ENCODE peak calls at places on chromosome 17, in four cellular contexts. One of them, this sample, is unnamed.

GRCh38 chr17:17836818-17837379 is at the start of gene SREBF1:
- DNase-seq in K562: peak; percentile 71
- DNase-seq in SK-N-SH: peak; percentile 87
- DNase-seq in GM12878: no peak
- DNase-seq in this sample: peak; percentile 37

GRCh38 chr17:35449371-35449931 is 885 bp upstream of the SLFN13 start:
- DNase-seq in SK-N-SH: peak; percentile 11
- DNase-seq in K562: no peak
- DNase-seq in GM12878: no peak
- DNase-seq in this sample: no peak

GRCh38 chr17:63696381-63696961 is 3.5 kb downstream of the LIMD2 start:
- DNase-seq in GM12878: no peak
- DNase-seq in K562: peak; percentile 48
- DNase-seq in SK-N-SH: peak; percentile 80
- DNase-seq in this sample: peak; percentile 59

GRCh38 chr17:72004011-72004427 is 116.8 kb upstream of the SOX9 start:
- DNase-seq in SK-N-SH: no peak
- DNase-seq in K562: no peak
- DNase-seq in GM12878: no peak
- DNase-seq in this sample: no peak

GRCh38 chr17:57062865-57063264 is 22.2 kb upstream of the AKAP1 start:
- DNase-seq in K562: no peak
- DNase-seq in GM12878: no peak
- DNase-seq in SK-N-SH: no peak
- DNase-seq in this sample: no peak

GRCh38 chr17:81241648-81242420 is 2.7 kb downstream of the NDUFAF8 start:
- DNase-seq in SK-N-SH: peak; percentile 96
- DNase-seq in K562: peak; percentile 75
- DNase-seq in GM12878: no peak
- DNase-seq in this sample: peak; percentile 57

GRCh38 chr17:6948562-6948961 is 47.3 kb upstream of the ALOX12 start:
- DNase-seq in SK-N-SH: no peak
- DNase-seq in K562: no peak
- DNase-seq in GM12878: no peak
- DNase-seq in this sample: no peak

GRCh38 chr17:27760069-27760885 is 40.1 kb downstream of the NOS2 start:
- DNase-seq in GM12878: no peak
- DNase-seq in SK-N-SH: peak; percentile 77
- DNase-seq in K562: peak; percentile 69
- DNase-seq in this sample: peak; percentile 32

GRCh38 chr17:67619555-67619954 is 98.2 kb upstream of the NOL11 start:
- DNase-seq in K562: no peak
- DNase-seq in GM12878: no peak
- DNase-seq in SK-N-SH: no peak
- DNase-seq in this sample: no peak

GRCh38 chr17:74497471-74497870 is 31.0 kb downstream of the CD300A start:
- DNase-seq in K562: no peak
- DNase-seq in SK-N-SH: no peak
- DNase-seq in GM12878: no peak
- DNase-seq in this sample: no peak

GRCh38 chr17:28317965-28318758 is 838 bp upstream of the TMEM97 start:
- DNase-seq in GM12878: no peak
- DNase-seq in SK-N-SH: peak; percentile 71
- DNase-seq in K562: peak; percentile 58
- DNase-seq in this sample: no peak

GRCh38 chr17:55117063-55117611 is 147.6 kb upstream of the HLF start:
- DNase-seq in GM12878: no peak
- DNase-seq in SK-N-SH: no peak
- DNase-seq in K562: no peak
- DNase-seq in this sample: no peak

GRCh38 chr17:47212458-47212857 is 3.3 kb downstream of the MYL4 start:
- DNase-seq in SK-N-SH: no peak
- DNase-seq in K562: no peak
- DNase-seq in GM12878: no peak
- DNase-seq in this sample: no peak

GRCh38 chr17:73231363-73231762 is 30.3 kb downstream of the CPSF4L start:
- DNase-seq in K562: no peak
- DNase-seq in SK-N-SH: peak; percentile 54
- DNase-seq in GM12878: no peak
- DNase-seq in this sample: no peak

GRCh38 chr17:79465011-79466006 is 145.5 kb downstream of the RBFOX3 start:
- DNase-seq in SK-N-SH: peak; percentile 61
- DNase-seq in K562: no peak
- DNase-seq in GM12878: no peak
- DNase-seq in this sample: no peak

GRCh38 chr17:63697341-63698286 is 2.3 kb downstream of the LIMD2 start:
- DNase-seq in K562: peak; percentile 40
- DNase-seq in GM12878: peak; percentile 82
- DNase-seq in SK-N-SH: peak; percentile 71
- DNase-seq in this sample: peak; percentile 45

GRCh38 chr17:29575511-29576213 is 7.2 kb downstream of the TP53I13 start:
- DNase-seq in SK-N-SH: no peak
- DNase-seq in K562: no peak
- DNase-seq in GM12878: no peak
- DNase-seq in this sample: no peak

GRCh38 chr17:78973196-78973595 is 6.5 kb downstream of the LGALS3BP start:
- DNase-seq in K562: no peak
- DNase-seq in SK-N-SH: peak; percentile 53
- DNase-seq in GM12878: no peak
- DNase-seq in this sample: no peak

GRCh38 chr17:74677558-74678466 is 34.9 kb downstream of the CD300LF start:
- DNase-seq in SK-N-SH: peak; percentile 77
- DNase-seq in K562: no peak
- DNase-seq in GM12878: no peak
- DNase-seq in this sample: no peak

GRCh38 chr17:34623856-34624766 is 44.7 kb downstream of the TMEM132E start:
- DNase-seq in K562: no peak
- DNase-seq in SK-N-SH: no peak
- DNase-seq in GM12878: no peak
- DNase-seq in this sample: peak; percentile 4

GRCh38 chr17:48236681-48237134 is 129.1 kb downstream of the SNX11 start:
- DNase-seq in K562: no peak
- DNase-seq in SK-N-SH: no peak
- DNase-seq in GM12878: no peak
- DNase-seq in this sample: no peak

GRCh38 chr17:72182256-72182890 is 61.6 kb downstream of the SOX9 start:
- DNase-seq in SK-N-SH: no peak
- DNase-seq in GM12878: no peak
- DNase-seq in K562: no peak
- DNase-seq in this sample: peak; percentile 16

GRCh38 chr17:59607061-59607460 is 12.6 kb upstream of the CLTC start:
- DNase-seq in SK-N-SH: no peak
- DNase-seq in K562: no peak
- DNase-seq in GM12878: no peak
- DNase-seq in this sample: no peak

GRCh38 chr17:63249256-63250006 is 196.7 kb downstream of the CYB561 start:
- DNase-seq in GM12878: no peak
- DNase-seq in SK-N-SH: no peak
- DNase-seq in K562: no peak
- DNase-seq in this sample: no peak

GRCh38 chr17:27226611-27227234 is 67.2 kb upstream of the WSB1 start:
- DNase-seq in GM12878: no peak
- DNase-seq in K562: no peak
- DNase-seq in SK-N-SH: no peak
- DNase-seq in this sample: no peak

GRCh38 chr17:64448665-64449512 is at the start of gene MILR1:
- DNase-seq in GM12878: peak; percentile 77
- DNase-seq in K562: peak; percentile 28
- DNase-seq in SK-N-SH: no peak
- DNase-seq in this sample: no peak

DNA sequence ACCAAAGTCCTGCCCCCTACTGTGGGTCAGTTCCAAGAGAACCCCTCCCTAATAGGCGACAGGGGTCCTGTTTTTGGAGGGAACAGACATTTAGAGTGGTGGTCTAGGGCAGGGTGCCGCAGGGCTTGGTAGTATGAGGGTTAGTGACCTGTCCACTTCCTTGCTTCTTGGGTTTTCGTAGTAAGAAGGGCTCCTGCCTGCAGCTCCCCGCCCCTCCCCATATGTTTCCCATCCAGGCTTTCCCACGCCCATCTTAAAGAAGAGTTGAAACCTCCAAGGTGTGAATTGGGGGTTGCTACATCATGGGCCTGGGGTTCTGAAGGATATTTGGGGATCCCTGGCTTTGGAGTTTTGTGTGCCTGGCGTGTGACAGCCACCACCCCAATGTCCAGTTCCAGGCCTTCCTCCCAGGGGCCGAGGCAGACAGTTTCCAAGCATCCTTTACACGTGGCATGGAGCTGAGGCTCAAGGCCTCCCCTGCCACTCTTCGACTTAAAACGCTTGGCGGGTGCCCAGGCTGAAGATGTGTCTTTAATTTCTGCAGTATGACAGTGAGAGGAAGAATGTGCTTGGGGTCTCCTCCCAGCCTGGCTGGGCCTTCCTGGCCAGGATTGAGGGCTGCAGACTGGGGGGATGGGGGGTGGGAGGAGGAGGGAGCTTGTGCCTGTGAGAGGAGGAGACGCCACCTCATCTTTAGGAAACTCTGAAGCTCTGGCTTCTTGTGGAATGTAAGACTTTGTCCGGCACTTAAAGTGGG is 2.3 kb upstream of the COL1A1 start:
- DNase-seq in GM12878: no peak
- DNase-seq in SK-N-SH: no peak
- DNase-seq in K562: no peak
- DNase-seq in this sample: no peak
- H3K9ac ChIP-seq in GM12878: no peak overlapping the region
- H3K9ac ChIP-seq in SK-N-SH: peak overlapping the region; percentile 57
- H3K9ac ChIP-seq in K562: no peak overlapping the region
- H3K9ac ChIP-seq in this sample: no peak overlapping the region

DNA sequence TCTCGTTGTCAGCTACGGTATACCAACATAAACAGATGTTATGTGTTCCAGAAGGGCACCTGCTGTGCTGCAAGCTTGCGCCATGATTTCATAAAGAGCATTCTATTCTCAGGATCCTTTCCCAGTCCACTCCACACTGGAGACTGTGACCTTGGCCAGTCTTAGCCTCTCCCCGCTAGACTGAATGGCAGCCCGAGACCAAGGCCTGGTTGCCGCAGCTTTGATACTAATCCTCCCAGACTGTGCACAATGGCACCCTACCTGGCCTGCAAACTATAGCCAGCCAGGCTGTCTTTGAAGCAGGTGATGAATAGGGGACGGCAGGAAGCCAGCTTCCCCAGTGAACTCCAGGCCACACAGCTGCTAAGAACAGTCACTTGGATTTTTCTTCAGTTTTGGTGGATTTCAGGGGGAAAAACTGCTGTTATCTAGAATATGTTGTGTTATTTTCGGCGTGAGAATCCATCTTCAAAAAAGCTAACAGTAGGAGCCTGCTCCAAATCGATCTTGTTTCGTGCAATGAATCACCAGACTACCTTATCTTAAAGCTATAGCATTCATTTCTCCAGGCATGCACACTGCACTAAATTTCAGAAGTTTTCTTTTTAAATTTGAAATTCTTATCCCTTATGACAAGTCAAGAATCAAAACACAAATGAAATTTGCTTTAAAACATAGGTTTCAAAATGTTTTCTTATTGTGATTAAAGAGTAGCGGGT is 288.9 kb downstream of the CEP112 start:
- DNase-seq in SK-N-SH: no peak
- DNase-seq in GM12878: no peak
- DNase-seq in K562: no peak
- DNase-seq in this sample: no peak
- TF ChIP-seq GABPA in SK-N-SH: no peak
- TF ChIP-seq GABPA in GM12878: no peak
- TF ChIP-seq GABPA in K562: no peak
- TF ChIP-seq GABPA in this sample: no peak

DNA sequence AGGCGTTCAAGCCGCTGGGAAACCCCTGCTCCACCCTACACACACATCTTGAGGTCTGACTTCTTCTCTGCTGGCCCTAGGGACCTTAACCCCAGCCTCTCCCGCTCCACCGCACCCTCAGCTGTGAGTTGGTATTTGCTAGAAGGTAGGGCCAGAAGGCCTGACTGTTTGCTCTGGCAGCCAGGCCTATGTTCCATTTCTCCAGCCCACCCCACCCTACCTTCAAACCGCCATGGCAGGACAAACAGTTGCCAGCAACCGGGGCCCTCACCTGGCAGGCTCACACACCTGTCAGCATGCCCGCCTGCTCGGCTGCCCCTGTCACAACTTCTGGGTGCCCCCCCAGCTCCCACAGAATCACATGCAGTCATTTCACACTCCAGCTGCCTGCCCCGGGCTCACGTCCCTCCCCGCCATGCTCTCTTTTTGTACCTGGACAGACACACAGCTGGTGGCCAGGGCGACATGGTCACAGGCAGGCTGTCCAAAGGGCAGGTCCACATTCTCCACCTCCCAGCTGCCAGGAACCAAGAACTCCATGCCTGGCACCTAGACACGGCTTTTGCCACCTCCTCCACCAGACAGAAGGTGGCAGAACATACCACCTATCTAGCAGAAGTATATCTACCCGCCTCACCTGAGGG is 2.6 kb upstream of the ATP2A3 start:
- DNase-seq in SK-N-SH: no peak
- DNase-seq in GM12878: no peak
- DNase-seq in K562: no peak
- DNase-seq in this sample: peak; percentile 20
- TF ChIP-seq MXI1 in SK-N-SH: no peak
- TF ChIP-seq MXI1 in GM12878: no peak
- TF ChIP-seq MXI1 in K562: no peak
- TF ChIP-seq MXI1 in this sample: no peak

GRCh38 chr17:1274243-1274608 is 4.0 kb downstream of the BHLHA9 start:
- DNase-seq in GM12878: no peak
- DNase-seq in SK-N-SH: no peak
- DNase-seq in K562: no peak
- DNase-seq in this sample: no peak
- H3K9ac ChIP-seq in GM12878: no peak overlapping the region
- H3K9ac ChIP-seq in SK-N-SH: no peak overlapping the region
- H3K9ac ChIP-seq in K562: no peak overlapping the region
- H3K9ac ChIP-seq in this sample: no peak overlapping the region

DNA sequence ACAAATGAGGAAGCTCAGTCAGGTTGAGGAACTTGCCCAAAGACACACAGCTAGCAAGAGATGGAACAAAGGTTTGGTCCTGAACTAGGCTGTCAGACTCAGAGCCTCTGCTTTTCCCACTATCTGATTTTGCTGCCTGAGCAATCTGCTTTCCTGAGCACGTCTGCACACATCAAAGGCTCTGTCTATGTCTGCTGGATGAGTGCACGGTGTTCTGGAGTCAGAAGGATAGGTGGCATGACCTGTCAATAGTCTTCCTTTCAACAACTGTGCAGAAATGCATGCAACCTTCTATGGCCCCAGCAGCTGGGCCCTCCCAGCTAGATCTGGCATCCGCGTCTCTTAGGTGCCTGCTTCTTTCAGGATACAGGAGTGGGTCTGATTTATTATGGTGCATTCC is 138.3 kb downstream of the UTP18 start:
- DNase-seq in GM12878: no peak
- DNase-seq in K562: no peak
- DNase-seq in SK-N-SH: peak; percentile 40
- DNase-seq in this sample: no peak
- TF ChIP-seq GABPA in GM12878: no peak
- TF ChIP-seq GABPA in K562: no peak
- TF ChIP-seq GABPA in SK-N-SH: no peak
- TF ChIP-seq GABPA in this sample: no peak

GRCh38 chr17:2828396-2829038 is 32.3 kb downstream of the RAP1GAP2 start:
- DNase-seq in K562: peak; percentile 81
- DNase-seq in GM12878: no peak
- DNase-seq in SK-N-SH: peak; percentile 94
- DNase-seq in this sample: peak; percentile 52
- TF ChIP-seq MXI1 in K562: no peak
- TF ChIP-seq MXI1 in GM12878: no peak
- TF ChIP-seq MXI1 in SK-N-SH: no peak
- TF ChIP-seq MXI1 in this sample: no peak

GRCh38 chr17:43398724-43399595 is at the start of gene ARL4D:
- DNase-seq in K562: peak; percentile 60
- DNase-seq in GM12878: no peak
- DNase-seq in SK-N-SH: peak; percentile 92
- DNase-seq in this sample: peak; percentile 77
- H3K9ac ChIP-seq in K562: peak within 1 kb of the TSS; percentile 40
- H3K9ac ChIP-seq in GM12878: peak within 1 kb of the TSS; percentile 26
- H3K9ac ChIP-seq in SK-N-SH: peak within 1 kb of the TSS; percentile 91
- H3K9ac ChIP-seq in this sample: peak within 1 kb of the TSS; percentile 87

This sample was measured in HepG2.